ENCODE peak calls at places on chromosomes 16 and 17, in four cellular contexts. P, I, B and U are unnamed samples.

GRCh38 chr16:19439483-19439882 is 21.8 kb downstream of the TMC5 start:
- DNase-seq in P (no peak), I (no peak), B (no peak), U (no peak)

GRCh38 chr17:9363440-9364350 is 211.9 kb downstream of the STX8 start:
- DNase-seq in P (peak), I (peak), B (peak), U (no peak)

GRCh38 chr17:12959441-12959840 is 58.4 kb downstream of the ELAC2 start:
- DNase-seq in P (peak), I (peak), B (no peak), U (no peak)

GRCh38 chr17:51231999-51232398 is 27.9 kb downstream of the MBTD1 start:
- DNase-seq in P (no peak), I (no peak), B (no peak), U (no peak)

GRCh38 chr17:58688521-58688920 is 3.3 kb downstream of the TEX14 start:
- DNase-seq in P (no peak), I (no peak), B (no peak), U (no peak)

GRCh38 chr17:74211141-74211928 is 2.0 kb upstream of the TTYH2 start:
- DNase-seq in P (peak), I (peak), B (no peak), U (no peak)

GRCh38 chr16:85072947-85073346 is 39.3 kb downstream of the CIBAR2 start:
- DNase-seq in P (peak), I (no peak), B (no peak), U (no peak)

GRCh38 chr16:85586360-85587145 is 26.6 kb upstream of the GSE1 start:
- DNase-seq in P (no peak), I (no peak), B (peak), U (peak)

GRCh38 chr16:50310308-50311133 is 44.2 kb downstream of the ADCY7 start:
- DNase-seq in P (no peak), I (no peak), B (no peak), U (no peak)

GRCh38 chr17:37187262-37187661 is 188.5 kb upstream of the C17orf78 start:
- DNase-seq in P (no peak), I (no peak), B (no peak), U (no peak)